ENCODE peak calls at places on chromosomes 13 and 19, in seven cellular contexts. T, X, R, M, H, A and Z are unnamed samples.

GRCh38 chr13:33169273-33169980 is 116.1 kb downstream of the STARD13 start:
- DNase-seq in T (no peak), X (peak), R (no peak), M (no peak), H (peak), A (no peak), Z (no peak)

GRCh38 chr19:39435499-39436349 is at the start of gene RPS16:
- DNase-seq in T (peak), X (peak), R (peak), M (peak), H (peak), A (peak), Z (peak)

GRCh38 chr19:16069813-16070365 is 6.4 kb upstream of the TPM4 start:
- DNase-seq in T (no peak), X (peak), R (no peak), M (no peak), H (no peak), A (no peak), Z (no peak)

GRCh38 chr13:110285991-110286923 is 20.7 kb downstream of the COL4A1 start:
- DNase-seq in T (no peak), X (no peak), R (no peak), M (no peak), H (no peak), A (no peak), Z (no peak)

GRCh38 chr19:31054430-31054829 is 294.8 kb downstream of the TSHZ3 start:
- DNase-seq in T (no peak), X (no peak), R (peak), M (peak), H (peak), A (no peak), Z (peak)

GRCh38 chr19:27744926-27745844 is 1467.8 kb downstream of the UQCRFS1 start:
- DNase-seq in T (no peak), X (no peak), R (no peak), M (no peak), H (no peak), A (no peak), Z (no peak)

GRCh38 chr13:79512950-79513349 is 32.0 kb downstream of the NDFIP2 start:
- DNase-seq in T (no peak), X (no peak), R (no peak), M (no peak), H (no peak), A (no peak), Z (no peak)

GRCh38 chr19:55581145-55581827 is 638 bp upstream of the ZNF579 start:
- DNase-seq in T (no peak), X (peak), R (peak), M (no peak), H (peak), A (no peak), Z (peak)

GRCh38 chr19:55472463-55472862 is 4.0 kb upstream of the ZNF628 start:
- DNase-seq in T (no peak), X (peak), R (no peak), M (no peak), H (peak), A (peak), Z (no peak)

GRCh38 chr19:46901701-46902401 is 41.1 kb downstream of the ARHGAP35 start:
- DNase-seq in T (no peak), X (peak), R (no peak), M (no peak), H (peak), A (no peak), Z (no peak)

GRCh38 chr19:14149509-14149994 is 13.2 kb upstream of the ASF1B start:
- DNase-seq in T (peak), X (no peak), R (peak), M (no peak), H (peak), A (no peak), Z (peak)

DNA sequence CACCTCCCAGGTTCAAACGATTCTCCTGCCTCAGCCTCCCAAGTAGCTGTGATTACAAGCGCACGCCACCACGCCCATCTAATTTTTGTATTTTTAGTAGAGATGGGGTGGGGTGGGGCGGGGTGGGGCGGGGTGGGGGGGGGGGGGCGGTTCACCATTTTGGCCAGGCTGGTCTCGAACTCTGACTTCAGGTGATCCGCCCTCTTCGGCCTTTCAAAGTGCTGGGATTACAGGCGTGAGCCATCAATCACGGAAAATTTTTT is 541 bp upstream of the DPP9 start:
- DNase-seq in T (no peak), X (no peak), R (no peak), M (no peak), H (no peak), A (no peak), Z (no peak)
- TF ChIP-seq EZH2phosphoT487 in T (no peak), X (no peak), R (no peak), M (no peak), H (no peak), A (no peak), Z (no peak)

GRCh38 chr13:45047394-45048328 is 58.3 kb downstream of the GPALPP1 start:
- DNase-seq in T (peak), X (peak), R (peak), M (peak), H (peak), A (peak), Z (peak)
- H2AFZ ChIP-seq in T (peak), X (peak), R (peak), M (no peak), H (peak), A (peak), Z (peak)

DNA sequence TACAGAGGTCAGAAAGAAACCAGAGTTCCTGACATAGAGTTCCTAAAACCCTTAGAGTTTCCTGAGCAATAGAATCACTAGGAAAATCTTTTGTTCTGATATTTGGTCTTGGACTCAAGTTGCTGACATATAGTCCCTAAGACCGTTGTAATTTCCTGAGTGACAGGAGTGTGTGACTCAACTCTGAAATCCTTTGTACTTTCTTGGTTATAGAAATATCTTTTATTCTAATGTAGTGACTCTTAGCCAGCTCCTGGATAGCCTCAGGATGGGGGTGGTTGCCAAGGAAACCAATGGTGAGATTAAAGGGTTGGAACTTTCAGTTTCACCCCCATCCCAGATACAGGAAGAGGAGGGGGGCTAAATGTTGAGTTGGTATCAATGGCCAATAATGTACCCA is 41.9 kb downstream of the MBD3L2B start:
- DNase-seq in T (no peak), X (no peak), R (no peak), M (no peak), H (no peak), A (no peak), Z (no peak)
- TF ChIP-seq EZH2phosphoT487 in T (no peak), X (no peak), R (no peak), M (no peak), H (no peak), A (no peak), Z (no peak)

DNA sequence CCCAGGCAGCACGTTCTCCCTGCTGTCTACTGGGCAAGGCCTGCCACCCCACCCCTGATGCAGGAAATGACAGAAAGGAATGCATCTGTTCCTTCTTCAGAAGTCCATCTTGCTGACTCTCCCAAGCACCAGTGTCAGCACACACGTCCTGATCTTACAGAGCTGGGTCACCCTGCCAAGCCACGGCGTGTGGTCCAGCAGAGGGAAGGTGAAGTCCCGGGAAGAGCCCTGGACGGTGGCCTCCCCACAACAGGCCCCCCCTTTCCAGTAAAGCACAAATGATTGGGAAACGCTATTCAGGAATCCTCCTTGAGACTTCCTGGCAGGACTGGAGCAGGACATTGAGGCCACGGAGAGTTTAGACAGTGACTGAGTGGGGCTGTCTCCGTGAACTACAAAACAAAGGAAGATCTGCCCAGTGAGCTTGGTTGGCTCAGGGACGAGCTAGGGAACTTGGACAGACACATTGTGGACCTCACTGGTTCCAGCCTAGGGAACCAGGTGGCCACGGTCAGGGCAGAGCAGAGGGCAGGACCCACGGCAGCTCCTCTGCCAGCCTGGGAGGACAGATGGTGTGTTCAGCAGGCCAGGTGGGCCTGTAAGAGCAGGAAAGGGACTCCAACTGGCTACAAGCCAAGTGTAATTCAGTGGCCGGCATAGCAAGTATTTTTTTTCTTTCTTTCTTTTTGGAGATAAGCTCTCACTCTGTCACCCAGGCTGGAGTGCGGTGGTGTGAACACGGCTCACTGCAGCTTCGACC is 41.7 kb downstream of the ELL start:
- DNase-seq in T (no peak), X (no peak), R (no peak), M (no peak), H (peak), A (no peak), Z (no peak)
- H2AFZ ChIP-seq in T (no peak), X (no peak), R (no peak), M (no peak), H (no peak), A (no peak), Z (no peak)

GRCh38 chr19:2547721-2548120 is 71.8 kb downstream of the GADD45B start:
- DNase-seq in T (no peak), X (no peak), R (no peak), M (no peak), H (no peak), A (no peak), Z (no peak)
- TF ChIP-seq EZH2phosphoT487 in T (no peak), X (no peak), R (no peak), M (no peak), H (no peak), A (no peak), Z (no peak)

DNA sequence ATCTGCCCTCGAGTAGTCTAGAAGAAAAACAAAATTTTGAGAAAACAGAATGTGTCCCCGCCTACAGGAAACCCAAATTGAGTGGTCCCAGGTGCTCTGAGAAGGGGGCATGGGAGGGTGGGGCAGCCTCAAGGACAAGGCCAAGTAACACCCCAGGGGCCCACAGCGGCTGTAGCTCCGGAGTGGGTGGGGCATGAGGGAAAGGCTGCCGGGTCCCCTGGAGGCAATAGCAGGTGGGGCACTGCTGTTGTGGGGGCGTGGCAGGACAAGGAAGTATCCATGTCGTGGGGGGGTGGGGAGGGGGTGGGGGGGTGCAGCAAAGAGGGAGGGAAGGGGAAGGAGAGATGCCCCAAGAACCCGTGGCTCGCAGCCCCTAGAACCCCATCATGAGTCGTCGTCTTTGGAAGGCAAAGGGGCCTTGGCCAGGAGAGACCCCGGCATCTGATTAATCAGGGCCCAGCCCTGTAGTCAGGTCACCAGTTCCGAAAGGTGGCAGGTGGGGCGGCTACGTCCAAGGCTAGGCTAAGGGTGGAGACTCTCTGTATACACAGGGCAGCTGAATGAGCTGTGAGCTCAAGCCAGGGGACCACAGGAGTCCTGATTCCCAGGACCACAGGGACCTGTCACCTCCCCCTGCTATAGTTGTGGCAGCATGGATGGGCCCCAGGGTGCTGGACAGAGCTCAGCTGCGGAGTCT is 7.5 kb upstream of the ISYNA1 start:
- DNase-seq in T (no peak), X (no peak), R (no peak), M (no peak), H (no peak), A (no peak), Z (no peak)
- H2AFZ ChIP-seq in T (no peak), X (no peak), R (no peak), M (no peak), H (no peak), A (no peak), Z (no peak)

GRCh38 chr13:73428137-73428536 is 369.3 kb downstream of the KLF5 start:
- DNase-seq in T (no peak), X (peak), R (peak), M (no peak), H (peak), A (peak), Z (no peak)

GRCh38 chr13:73417012-73417615 is 358.3 kb downstream of the KLF5 start:
- DNase-seq in T (no peak), X (peak), R (no peak), M (peak), H (peak), A (peak), Z (peak)

GRCh38 chr13:73421310-73421912 is 362.6 kb downstream of the KLF5 start:
- DNase-seq in T (no peak), X (peak), R (no peak), M (no peak), H (peak), A (peak), Z (no peak)

GRCh38 chr13:73428706-73429105 is 369.9 kb downstream of the KLF5 start:
- DNase-seq in T (no peak), X (peak), R (no peak), M (no peak), H (no peak), A (no peak), Z (no peak)

DNA sequence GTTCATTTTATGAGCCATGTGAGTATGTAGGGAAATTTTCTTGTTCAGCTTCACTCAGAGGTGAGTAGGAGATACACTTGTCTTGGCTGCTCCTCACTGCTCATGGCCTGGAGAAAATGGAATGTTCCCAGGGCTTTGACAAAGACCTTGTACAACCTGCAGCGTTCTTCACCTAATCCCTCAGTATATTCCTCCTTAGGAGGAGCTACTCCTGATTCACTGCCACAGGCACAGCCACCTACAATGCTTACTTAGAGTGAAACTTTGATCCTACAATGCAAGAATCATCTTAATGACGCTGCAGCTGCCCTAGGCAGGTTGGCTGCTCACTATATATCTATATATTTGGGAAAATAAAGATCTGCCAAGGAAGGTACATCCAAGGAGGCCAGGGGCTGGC is 364.2 kb downstream of the KLF5 start:
- DNase-seq in T (no peak), X (no peak), R (peak), M (no peak), H (no peak), A (no peak), Z (no peak)
- TF ChIP-seq EZH2phosphoT487 in T (no peak), X (no peak), R (no peak), M (no peak), H (no peak), A (no peak), Z (no peak)

GRCh38 chr13:99459101-99459500 is 42.2 kb upstream of the TM9SF2 start:
- DNase-seq in T (no peak), X (no peak), R (no peak), M (no peak), H (no peak), A (no peak), Z (no peak)
- H2AFZ ChIP-seq in T (no peak), X (no peak), R (no peak), M (no peak), H (no peak), A (no peak), Z (peak)

DNA sequence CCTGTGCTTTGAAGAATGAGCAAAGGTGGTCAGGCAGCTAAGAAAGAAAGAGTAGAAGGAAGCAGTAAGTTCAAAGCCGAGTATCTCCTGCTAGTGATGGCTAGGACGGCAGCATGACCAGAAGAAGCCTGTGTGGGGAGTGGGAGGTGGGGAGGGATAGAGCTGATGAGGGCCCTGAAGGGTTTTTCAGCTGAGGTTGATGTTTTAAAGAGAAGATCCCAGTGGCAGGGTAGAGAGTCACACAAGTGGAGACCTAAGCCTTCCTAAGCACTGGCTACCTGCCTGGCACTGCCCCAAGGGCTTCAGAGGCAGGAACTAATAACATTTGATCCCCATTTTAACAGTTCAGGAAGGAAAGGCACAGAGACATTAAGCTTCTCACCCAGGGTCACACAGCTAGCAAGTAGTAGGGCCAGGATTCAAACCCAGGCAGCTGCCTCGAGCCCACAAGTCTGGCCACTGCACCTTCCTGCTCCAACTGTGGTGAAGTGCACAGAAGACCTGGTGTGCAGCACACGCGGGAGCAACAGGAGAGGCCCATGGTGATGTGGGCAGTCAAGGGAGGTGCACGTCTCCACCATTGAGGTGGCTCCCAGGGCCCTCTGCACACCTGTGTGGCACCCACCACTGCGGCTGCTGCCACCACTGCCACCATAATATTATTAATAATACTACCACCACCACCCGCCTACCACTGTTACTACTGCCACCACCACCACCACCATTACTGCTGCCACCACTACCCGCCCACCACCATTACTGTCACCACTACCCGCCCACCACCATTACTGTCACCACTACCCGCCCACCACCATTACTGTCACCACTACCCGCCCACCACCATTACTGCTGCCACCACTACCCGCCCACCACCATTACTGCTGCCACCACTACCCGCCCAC is 22.1 kb downstream of the CUL4A start:
- DNase-seq in T (no peak), X (no peak), R (no peak), M (no peak), H (no peak), A (no peak), Z (no peak)
- TF ChIP-seq EZH2phosphoT487 in T (no peak), X (no peak), R (no peak), M (no peak), H (no peak), A (no peak), Z (no peak)